ENCODE peak calls at places on chromosomes 1 and 21, in eight cellular contexts. M is CD8-positive, alpha-beta T cell; W is stimulated activated CD4-positive, alpha-beta T cell treated with anti-CD3 and anti-CD28 coated beads, Interleukin-12 subunit alpha, Interleukin-12 subunit beta, amount 100 ng/mL, for 48 hours; J is progenitor cell of endocrine pancreas; L is A549; B is M059J; E is T-helper 2 cell; D is activated T-cell treated with anti-CD3 and anti-CD28 coated beads, Interleukin-2, amount 50 U/mL, for 1 hour. P is an unnamed sample.

GRCh38 chr1:151428068-151428467 is 28.7 kb downstream of the PSMB4 start:
- DNase-seq in E (no peak), L (no peak), J (no peak), W (no peak), M (no peak), D (no peak), B (no peak), P (no peak)

GRCh38 chr1:53589043-53589887 is 130.1 kb downstream of the DMRTB1 start:
- DNase-seq in L (no peak), E (no peak), M (no peak), J (no peak), D (peak), W (no peak), B (no peak), P (peak)

GRCh38 chr21:34029724-34030528 is 43.5 kb upstream of the MRPS6 start:
- DNase-seq in W (peak), L (peak), E (peak), M (no peak), J (no peak), D (peak), B (peak), P (peak)

GRCh38 chr1:223153177-223154119 is 10.4 kb upstream of the TLR5 start:
- DNase-seq in D (no peak), L (no peak), E (no peak), M (no peak), W (no peak), J (no peak), B (peak), P (no peak)

GRCh38 chr1:215797859-215798258 is 230.8 kb downstream of the KCTD3 start:
- DNase-seq in W (no peak), M (no peak), J (no peak), D (no peak), L (no peak), E (no peak), B (no peak), P (no peak)

GRCh38 chr1:14366361-14367018 is 232.0 kb upstream of the KAZN start:
- DNase-seq in J (no peak), B (peak), W (no peak), E (no peak), D (no peak), M (no peak), L (no peak), P (peak)

GRCh38 chr1:180915426-180915965 is 2.8 kb downstream of the KIAA1614 start:
- DNase-seq in D (no peak), J (no peak), E (no peak), L (no peak), B (no peak), M (no peak), W (no peak), P (no peak)

GRCh38 chr1:37824001-37824400 is 16.0 kb upstream of the YRDC start:
- DNase-seq in L (no peak), M (no peak), W (no peak), D (no peak), E (no peak), B (no peak), J (no peak), P (no peak)

GRCh38 chr1:84693774-84694173 is 3.5 kb upstream of the SSX2IP start:
- DNase-seq in E (no peak), J (no peak), B (peak), M (no peak), L (no peak), W (no peak), D (no peak), P (no peak)

GRCh38 chr1:9316080-9316444 is 23.4 kb downstream of the SPSB1 start:
- DNase-seq in W (peak), D (no peak), B (peak), M (no peak), E (peak), J (no peak), L (peak), P (no peak)

GRCh38 chr1:26579662-26580061 is 50.1 kb downstream of the RPS6KA1 start:
- DNase-seq in B (no peak), M (no peak), W (no peak), D (no peak), E (no peak), J (no peak), L (no peak), P (no peak)

GRCh38 chr1:177983824-177984528 is 14.1 kb upstream of the SEC16B start:
- DNase-seq in E (no peak), M (no peak), W (no peak), J (no peak), B (peak), L (peak), D (no peak), P (peak)

GRCh38 chr1:2496087-2496622 is 20.1 kb downstream of the PLCH2 start:
- DNase-seq in W (no peak), B (no peak), M (peak), D (no peak), J (no peak), E (no peak), L (no peak), P (no peak)

GRCh38 chr1:157399343-157399983 is 152.9 kb downstream of the FCRL5 start:
- DNase-seq in D (no peak), L (no peak), J (no peak), E (no peak), W (no peak), B (no peak), M (no peak), P (no peak)

GRCh38 chr1:59046730-59047157 is 250.2 kb upstream of the FGGY start:
- DNase-seq in E (no peak), M (no peak), D (peak), J (no peak), L (no peak), B (peak), W (peak), P (no peak)

GRCh38 chr1:54428838-54429513 is 22.8 kb upstream of the SSBP3 start:
- DNase-seq in B (no peak), W (no peak), M (no peak), L (no peak), D (no peak), J (no peak), E (no peak), P (no peak)

GRCh38 chr1:28601696-28602095 is 9.6 kb downstream of the RAB42 start:
- DNase-seq in B (peak), W (peak), D (no peak), L (no peak), E (no peak), J (no peak), M (no peak), P (no peak)

GRCh38 chr1:33383974-33384767 is 46.7 kb downstream of the PHC2 start:
- DNase-seq in J (no peak), L (no peak), D (no peak), W (no peak), M (no peak), B (peak), E (no peak), P (no peak)

GRCh38 chr1:169072945-169073725 is 33.4 kb upstream of the ATP1B1 start:
- DNase-seq in L (no peak), D (no peak), W (no peak), B (no peak), J (no peak), M (no peak), E (no peak), P (no peak)

GRCh38 chr1:116694524-116694923 is 27.0 kb upstream of the IGSF3 start:
- DNase-seq in L (no peak), W (no peak), E (no peak), M (no peak), B (peak), J (no peak), D (no peak), P (no peak)

GRCh38 chr1:86696522-86696921 is 7.9 kb upstream of the SH3GLB1 start:
- DNase-seq in J (no peak), D (no peak), E (no peak), W (no peak), M (no peak), B (no peak), L (no peak), P (no peak)

GRCh38 chr1:156896490-156897033 is 3.0 kb downstream of the PEAR1 start:
- DNase-seq in J (no peak), M (no peak), E (no peak), D (no peak), W (no peak), B (peak), L (peak), P (no peak)

GRCh38 chr1:39122056-39122455 is 82.4 kb upstream of the MACF1 start:
- DNase-seq in J (no peak), E (no peak), B (no peak), M (no peak), D (no peak), W (no peak), L (no peak), P (no peak)

GRCh38 chr1:189669846-189670245 is 807.8 kb downstream of the BRINP3 start:
- DNase-seq in L (peak), J (no peak), W (no peak), M (no peak), D (no peak), B (no peak), E (no peak), P (no peak)

GRCh38 chr1:84300991-84301758 is at the start of gene SAMD13:
- DNase-seq in L (peak), D (peak), W (no peak), M (peak), B (peak), E (no peak), J (no peak), P (no peak)

GRCh38 chr1:145857170-145857569 is 1.7 kb downstream of the PIAS3 start:
- DNase-seq in E (no peak), D (no peak), L (no peak), B (no peak), W (no peak), M (no peak), J (no peak), P (no peak)

GRCh38 chr1:59776960-59777852 is 37.5 kb upstream of the HOOK1 start:
- DNase-seq in E (no peak), L (no peak), J (no peak), D (no peak), M (no peak), W (no peak), B (peak), P (no peak)

GRCh38 chr1:182249201-182249676 is 142.4 kb downstream of the GLUL start:
- DNase-seq in D (no peak), W (peak), B (no peak), J (no peak), M (no peak), E (peak), L (no peak), P (no peak)

GRCh38 chr21:34947122-34947534 is 102.0 kb downstream of the RUNX1 start:
- DNase-seq in L (no peak), J (no peak), M (no peak), E (no peak), W (no peak), B (no peak), D (no peak), P (no peak)

GRCh38 chr1:228039006-228039481 is 32.2 kb downstream of the WNT3A start:
- DNase-seq in J (no peak), M (no peak), E (no peak), W (no peak), L (no peak), D (no peak), B (no peak), P (peak)

GRCh38 chr1:153649137-153649866 is 9.2 kb upstream of the SNAPIN start:
- DNase-seq in E (no peak), B (no peak), M (no peak), W (no peak), J (no peak), D (peak), L (no peak), P (no peak)

GRCh38 chr1:116157096-116157495 is 45.9 kb downstream of the MAB21L3 start:
- DNase-seq in W (no peak), J (no peak), D (no peak), B (no peak), L (no peak), E (no peak), M (no peak), P (peak)

GRCh38 chr1:162389971-162390370 is 8.4 kb downstream of the C1orf226 start:
- DNase-seq in B (peak), W (no peak), E (no peak), D (no peak), L (no peak), J (no peak), M (no peak), P (no peak)

GRCh38 chr1:910881-911721 is 12.6 kb upstream of the SAMD11 start:
- DNase-seq in L (peak), M (no peak), D (peak), E (no peak), J (peak), B (peak), W (no peak), P (peak)

GRCh38 chr1:26961826-26962225 is 1.6 kb upstream of the KDF1 start:
- DNase-seq in E (no peak), B (peak), M (no peak), W (no peak), J (no peak), D (no peak), L (peak), P (no peak)